ENCODE peak calls at places on chromosomes 5 and 9, in six cellular contexts. Z is HS-5; R is aorta; P is activated CD8-positive, alpha-beta T cell treated with anti-CD3 and anti-CD28 coated beads, Interleukin-2, amount 10 ng/mL, durations not matched to agents 7 days and 5 days; M is T47D; Q is renal cortical epithelial cell. S is an unnamed sample.

GRCh38 chr9:136441681-136442245 is 2.1 kb upstream of the INPP5E start:
- DNase-seq in M (no peak), P (no peak), Z (no peak), Q (no peak), R (no peak), S (no peak)

GRCh38 chr5:142783601-142784291 is 13.6 kb downstream of the ARHGAP26 start:
- DNase-seq in P (peak), R (peak), Z (no peak), Q (peak), M (no peak), S (no peak)

GRCh38 chr5:14871084-14871572 is 450 bp downstream of the ANKH start:
- DNase-seq in P (peak), M (no peak), Q (no peak), Z (no peak), R (peak), S (no peak)

GRCh38 chr9:129081388-129081889 is 528 bp downstream of the DOLPP1 start:
- DNase-seq in Q (peak), P (no peak), M (no peak), Z (no peak), R (no peak), S (no peak)

GRCh38 chr5:37850128-37850865 is 10.5 kb upstream of the GDNF start:
- DNase-seq in Q (no peak), Z (no peak), R (no peak), M (no peak), P (no peak), S (no peak)

GRCh38 chr5:35478856-35479682 is 138.6 kb upstream of the SPEF2 start:
- DNase-seq in R (no peak), Z (peak), Q (peak), M (peak), P (no peak), S (peak)

GRCh38 chr5:59065551-59065950 is 482.7 kb downstream of the RAB3C start:
- DNase-seq in P (no peak), Q (peak), M (no peak), R (no peak), Z (peak), S (no peak)

GRCh38 chr5:82106207-82106606 is 134.4 kb downstream of the ATG10 start:
- DNase-seq in P (no peak), M (no peak), Z (no peak), R (no peak), Q (peak), S (no peak)

GRCh38 chr9:4097991-4098390 is 201.9 kb downstream of the GLIS3 start:
- DNase-seq in Q (no peak), P (no peak), R (no peak), Z (no peak), M (no peak), S (no peak)

GRCh38 chr5:72817076-72817476 is 615 bp downstream of the TNPO1 start:
- DNase-seq in Q (peak), M (peak), R (peak), P (peak), Z (peak), S (no peak)

GRCh38 chr5:67998709-67999251 is 216.8 kb upstream of the PIK3R1 start:
- DNase-seq in M (no peak), P (no peak), R (peak), Z (no peak), Q (no peak), S (no peak)

S was measured in epithelial cell of proximal tubule.